ENCODE peak calls at places on chromosomes 16 and 17, in seven cellular contexts. H, N, O, J, A, G and R are unnamed samples.
A peak's percentile ranks its signal among the peaks of the same experiment; 100 is the strongest.

GRCh38 chr17:51487947-51488346 is 227.6 kb downstream of the UTP18 start:
- DNase-seq in H (no peak), O (peak; percentile 69), N (no peak), A (peak; percentile 5), G (no peak), J (no peak), R (no peak)

GRCh38 chr16:68496689-68497088 is 42.4 kb upstream of the ZFP90 start:
- DNase-seq in N (no peak), H (no peak), A (no peak), O (no peak), G (no peak), J (no peak), R (no peak)

GRCh38 chr17:72332367-72332766 is 211.5 kb downstream of the SOX9 start:
- DNase-seq in J (no peak), N (no peak), H (no peak), A (no peak), O (no peak), G (no peak), R (no peak)

GRCh38 chr16:59878999-59879398 is 1144.9 kb upstream of the GOT2 start:
- DNase-seq in G (no peak), N (no peak), H (no peak), A (no peak), J (no peak), O (no peak), R (no peak)

GRCh38 chr16:75260856-75261589 is 9.6 kb upstream of the BCAR1 start:
- DNase-seq in H (no peak), J (no peak), N (no peak), O (no peak), A (no peak), G (no peak), R (no peak)

GRCh38 chr17:19744922-19745757 is 3.0 kb downstream of the ALDH3A1 start:
- DNase-seq in O (peak; percentile 100), J (peak; percentile 93), H (peak; percentile 97), G (peak; percentile 94), A (peak; percentile 73), N (peak; percentile 72), R (peak; percentile 75)

GRCh38 chr17:30824356-30825145 is at the start of gene CRLF3:
- DNase-seq in H (peak; percentile 92), N (peak; percentile 81), A (peak; percentile 95), G (peak; percentile 92), O (peak; percentile 93), J (peak; percentile 90), R (peak; percentile 91)

GRCh38 chr16:80122155-80122554 is 418.6 kb upstream of the DYNLRB2 start:
- DNase-seq in G (no peak), H (no peak), O (no peak), J (peak; percentile 23), A (no peak), N (no peak), R (peak; percentile 24)

GRCh38 chr16:22192261-22193133 is 13.6 kb upstream of the EEF2K start:
- DNase-seq in H (peak; percentile 94), N (peak; percentile 63), A (peak; percentile 35), J (peak; percentile 72), G (peak; percentile 59), O (no peak), R (peak; percentile 97)

GRCh38 chr16:89860747-89861304 is 12.6 kb upstream of the TCF25 start:
- DNase-seq in G (peak; percentile 43), H (no peak), J (peak; percentile 71), A (peak; percentile 77), N (peak; percentile 65), O (peak; percentile 97), R (peak; percentile 48)

GRCh38 chr17:83173997-83174858 is 94.8 kb downstream of the METRNL start:
- DNase-seq in G (no peak), O (peak; percentile 36), N (no peak), A (peak; percentile 90), J (no peak), H (no peak), R (no peak)

GRCh38 chr17:7296189-7296861 is 1.9 kb upstream of the YBX2 start:
- DNase-seq in N (peak; percentile 58), G (peak; percentile 80), H (peak; percentile 89), O (peak; percentile 96), J (peak; percentile 88), A (peak; percentile 76), R (peak; percentile 82)

GRCh38 chr16:17160285-17160854 is 310.4 kb downstream of the XYLT1 start:
- DNase-seq in O (peak; percentile 50), H (no peak), J (no peak), A (no peak), G (no peak), N (no peak), R (no peak)

GRCh38 chr16:24537474-24538337 is 1.7 kb upstream of the RBBP6 start:
- DNase-seq in H (no peak), A (peak; percentile 57), G (no peak), N (no peak), O (no peak), J (no peak), R (peak; percentile 31)

GRCh38 chr17:78342438-78343098 is 17.3 kb downstream of the SOCS3 start:
- DNase-seq in G (no peak), A (no peak), N (no peak), H (peak; percentile 92), O (no peak), J (peak; percentile 56), R (peak; percentile 89)

GRCh38 chr17:75723201-75723930 is 2.1 kb downstream of the ITGB4 start:
- DNase-seq in J (no peak), H (no peak), O (no peak), G (no peak), N (no peak), A (no peak), R (no peak)

GRCh38 chr16:60304078-60304477 is 1570.0 kb upstream of the GOT2 start:
- DNase-seq in N (no peak), H (no peak), J (peak; percentile 10), A (no peak), G (no peak), O (no peak), R (no peak)

GRCh38 chr16:31215287-31216115 is 1.4 kb downstream of the PYDC1 start:
- DNase-seq in A (no peak), G (peak; percentile 79), H (peak; percentile 72), J (peak; percentile 62), N (no peak), O (peak; percentile 86), R (peak; percentile 56)

GRCh38 chr17:19238167-19238505 is 970 bp downstream of the EPN2 start:
- DNase-seq in N (no peak), H (peak; percentile 70), O (peak; percentile 60), G (peak; percentile 44), J (peak; percentile 38), A (peak; percentile 20), R (no peak)

GRCh38 chr16:456891-457483 is 31.5 kb downstream of the RAB11FIP3 start:
- DNase-seq in G (no peak), H (no peak), J (no peak), N (no peak), A (no peak), O (no peak), R (peak; percentile 64)

DNA sequence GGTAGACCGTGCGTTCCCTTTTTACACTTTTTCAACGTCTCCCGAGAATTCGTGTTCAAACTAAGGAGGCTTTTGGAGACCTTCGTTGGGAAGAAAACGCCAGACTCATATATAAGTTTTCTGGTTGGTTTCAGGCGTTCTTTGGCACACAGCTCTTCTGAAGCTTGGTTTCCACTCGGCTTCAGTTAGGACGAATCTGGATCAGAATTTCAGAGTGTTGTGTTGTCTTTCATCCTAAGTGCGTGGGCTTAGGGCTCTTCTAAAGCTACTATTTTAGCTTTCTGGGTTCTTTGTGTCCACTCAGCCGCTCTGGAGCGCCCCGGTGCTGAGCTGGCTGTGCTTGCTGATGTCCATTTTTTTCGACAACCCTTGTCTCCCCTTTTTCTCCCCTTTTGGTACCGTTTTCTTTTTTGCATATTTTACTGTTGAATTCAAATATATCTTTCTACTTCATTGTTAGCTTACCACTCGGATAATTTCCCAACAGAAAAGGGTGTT is 1.1 kb downstream of the SRRM2 start:
- DNase-seq in N (no peak), H (no peak), J (no peak), O (no peak), A (peak; percentile 21), G (no peak), R (no peak)
- TF ChIP-seq CTCF in N (no peak), H (no peak), J (no peak), O (no peak), A (peak; percentile 20), G (no peak), R (no peak)

GRCh38 chr17:50218071-50218759 is 16.8 kb upstream of the COL1A1 start:
- DNase-seq in G (no peak), H (no peak), N (no peak), O (no peak), A (no peak), J (no peak), R (peak; percentile 58)

GRCh38 chr17:50219345-50219744 is 17.9 kb upstream of the COL1A1 start:
- DNase-seq in N (no peak), H (no peak), A (no peak), J (no peak), G (no peak), O (no peak), R (peak; percentile 78)

GRCh38 chr17:50220811-50221210 is 19.4 kb upstream of the COL1A1 start:
- DNase-seq in A (no peak), N (no peak), H (no peak), J (no peak), G (no peak), O (no peak), R (no peak)

GRCh38 chr17:50218771-50219315 is 17.4 kb upstream of the COL1A1 start:
- DNase-seq in H (no peak), J (no peak), O (no peak), N (no peak), G (no peak), A (no peak), R (peak; percentile 92)

GRCh38 chr17:50219939-50220465 is 18.6 kb upstream of the COL1A1 start:
- DNase-seq in J (peak; percentile 45), N (no peak), O (no peak), A (no peak), H (no peak), G (no peak), R (peak; percentile 86)
- H3K4me3 ChIP-seq in J (no peak overlapping the region), N (no peak overlapping the region), O (no peak overlapping the region), A (no peak overlapping the region), H (no peak overlapping the region), G (no peak overlapping the region), R (peak overlapping the region; percentile 4)

GRCh38 chr16:20364051-20364450 is 11.5 kb upstream of the UMOD start:
- DNase-seq in O (no peak), G (no peak), J (no peak), H (no peak), A (no peak), N (no peak), R (no peak)
- TF ChIP-seq CTCF in O (no peak), G (no peak), J (no peak), H (no peak), A (no peak), N (no peak), R (no peak)

DNA sequence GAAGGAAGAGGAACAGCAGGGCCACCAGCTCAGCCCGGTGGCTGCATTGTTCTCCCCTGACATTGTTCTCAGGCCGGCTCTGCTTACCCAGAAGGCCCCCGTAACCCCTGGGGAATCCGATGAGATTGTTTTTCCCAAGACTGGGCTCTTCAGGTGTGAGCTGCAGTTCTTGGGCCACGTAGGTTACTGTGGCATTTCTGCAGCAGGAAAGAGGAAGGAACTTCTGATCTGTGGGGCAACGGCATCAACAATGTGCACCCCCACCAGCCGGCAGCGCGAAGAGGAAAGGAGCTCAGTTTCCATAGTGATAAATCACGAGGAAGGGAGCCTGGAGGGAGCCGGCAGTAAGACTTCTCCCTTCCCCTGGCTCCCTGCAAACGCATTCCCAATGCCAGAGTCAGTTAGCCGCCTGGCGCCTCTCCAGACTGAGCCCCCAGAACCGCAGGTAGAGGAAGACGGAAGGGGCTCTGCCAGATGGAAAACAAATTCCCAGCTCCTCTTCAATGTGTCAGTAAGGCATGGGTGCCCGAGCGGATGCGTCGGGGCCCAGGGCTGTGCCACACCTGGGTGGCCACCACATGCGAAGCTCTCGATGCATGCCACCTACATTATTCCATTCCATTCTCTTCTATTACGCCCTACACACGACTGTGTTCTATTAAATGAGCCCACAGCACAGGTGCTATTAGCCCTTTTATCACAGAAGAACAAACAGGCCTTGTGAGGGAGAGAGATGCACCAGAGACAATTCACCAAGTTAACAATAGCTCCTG is 21.5 kb upstream of the PECAM1 start:
- DNase-seq in J (peak; percentile 56), N (no peak), O (peak; percentile 67), G (peak; percentile 60), H (peak; percentile 70), A (peak; percentile 92), R (peak; percentile 76)
- H3K4me3 ChIP-seq in J (peak overlapping the region; percentile 36), N (no peak overlapping the region), O (peak overlapping the region; percentile 31), G (peak overlapping the region; percentile 27), H (no peak overlapping the region), A (peak overlapping the region; percentile 70), R (no peak overlapping the region)